ENCODE peak calls at places on chromosomes 11 and 22, in seven cellular contexts. K is fibroblast of pulmonary artery; T is heart right ventricle; W is astrocyte; M is CD8-positive, alpha-beta T cell; Z is mucosa of descending colon; P is AG10803. Y is an unnamed sample.

GRCh38 chr22:44396727-44397722 is 84.3 kb upstream of the SHISAL1 start:
- DNase-seq in M (no peak), W (no peak), T (no peak), Z (peak), K (no peak), P (no peak), Y (no peak)

GRCh38 chr11:100869328-100869727 is 182.2 kb downstream of the ARHGAP42 start:
- DNase-seq in W (no peak), P (no peak), Z (no peak), M (no peak), K (no peak), T (no peak), Y (no peak)

GRCh38 chr22:47550524-47551437 is 788.3 kb downstream of the TBC1D22A start:
- DNase-seq in P (no peak), K (no peak), M (peak), Z (no peak), W (no peak), T (no peak), Y (no peak)

GRCh38 chr22:32708835-32709234 is 92.7 kb upstream of the TIMP3 start:
- DNase-seq in W (no peak), T (no peak), P (peak), M (no peak), K (no peak), Z (no peak), Y (no peak)

GRCh38 chr22:49203091-49203862 is 624.4 kb downstream of the BRD1 start:
- DNase-seq in Z (no peak), M (peak), T (no peak), P (no peak), K (no peak), W (no peak), Y (no peak)

GRCh38 chr11:87859583-87859982 is 315.7 kb downstream of the RAB38 start:
- DNase-seq in W (peak), P (no peak), T (no peak), Z (no peak), K (peak), M (no peak), Y (peak)

GRCh38 chr11:29119116-29119515 is 897.7 kb downstream of the KCNA4 start:
- DNase-seq in Z (no peak), T (no peak), M (no peak), W (peak), P (no peak), K (peak), Y (peak)

GRCh38 chr11:83521647-83522596 is 235.8 kb upstream of the CCDC90B start:
- DNase-seq in Z (no peak), K (no peak), P (peak), W (no peak), T (no peak), M (no peak), Y (peak)

GRCh38 chr11:62266558-62266957 is 3.4 kb upstream of the SCGB2A2 start:
- DNase-seq in P (no peak), K (peak), T (no peak), M (no peak), W (peak), Z (no peak), Y (peak)

GRCh38 chr11:13118194-13118593 is 109.1 kb downstream of the RASSF10 start:
- DNase-seq in Z (no peak), M (no peak), W (peak), T (no peak), P (peak), K (peak), Y (peak)

GRCh38 chr22:22027955-22028354 is 45.4 kb upstream of the TOP3B start:
- DNase-seq in P (no peak), W (no peak), M (no peak), K (no peak), T (no peak), Z (no peak), Y (no peak)

GRCh38 chr11:128373011-128373410 is 214.3 kb downstream of the ETS1 start:
- DNase-seq in Z (no peak), T (no peak), W (no peak), M (no peak), P (peak), K (no peak), Y (no peak)

GRCh38 chr11:74971424-74971823 is 17.3 kb upstream of the NEU3 start:
- DNase-seq in W (no peak), K (no peak), T (no peak), M (no peak), P (no peak), Z (no peak), Y (no peak)

GRCh38 chr11:27215471-27216267 is 147.3 kb downstream of the CCDC34 start:
- DNase-seq in P (no peak), K (peak), W (peak), M (no peak), Z (no peak), T (peak), Y (no peak)

GRCh38 chr11:22516136-22516535 is 109.5 kb downstream of the FANCF start:
- DNase-seq in P (no peak), W (no peak), M (no peak), T (no peak), K (no peak), Z (no peak), Y (no peak)

GRCh38 chr11:66725114-66725513 is 3.9 kb downstream of the SPTBN2 start:
- DNase-seq in K (no peak), Z (no peak), T (no peak), M (no peak), P (no peak), W (no peak), Y (no peak)

GRCh38 chr11:1082728-1083620 is 8.3 kb downstream of the MUC2 start:
- DNase-seq in W (no peak), M (no peak), Z (peak), K (no peak), T (no peak), P (no peak), Y (no peak)

GRCh38 chr11:124898711-124899110 is 1.0 kb upstream of the ROBO4 start:
- DNase-seq in T (peak), K (peak), P (peak), Z (no peak), W (no peak), M (no peak), Y (no peak)

GRCh38 chr11:76666830-76667229 is 3.7 kb downstream of the LRRC32 start:
- DNase-seq in K (no peak), T (no peak), M (no peak), Z (no peak), P (no peak), W (no peak), Y (no peak)

GRCh38 chr22:36775589-36775965 is 342 bp downstream of the IFT27 start:
- DNase-seq in K (peak), T (peak), Z (peak), W (no peak), M (no peak), P (peak), Y (no peak)

GRCh38 chr11:58334708-58335107 is 24.2 kb downstream of the OR5B17 start:
- DNase-seq in W (peak), Z (no peak), M (no peak), T (no peak), P (peak), K (peak), Y (peak)

GRCh38 chr11:106961518-106961917 is 56.8 kb downstream of the GUCY1A2 start:
- DNase-seq in P (peak), M (no peak), T (no peak), W (peak), K (peak), Z (no peak), Y (peak)

GRCh38 chr11:96168623-96169022 is 174.4 kb downstream of the MAML2 start:
- DNase-seq in Z (no peak), P (peak), M (no peak), T (peak), W (peak), K (peak), Y (peak)

GRCh38 chr11:63505857-63506528 is at the start of gene LGALS12:
- DNase-seq in W (peak), Z (no peak), T (no peak), P (no peak), K (peak), M (no peak), Y (no peak)

DNA sequence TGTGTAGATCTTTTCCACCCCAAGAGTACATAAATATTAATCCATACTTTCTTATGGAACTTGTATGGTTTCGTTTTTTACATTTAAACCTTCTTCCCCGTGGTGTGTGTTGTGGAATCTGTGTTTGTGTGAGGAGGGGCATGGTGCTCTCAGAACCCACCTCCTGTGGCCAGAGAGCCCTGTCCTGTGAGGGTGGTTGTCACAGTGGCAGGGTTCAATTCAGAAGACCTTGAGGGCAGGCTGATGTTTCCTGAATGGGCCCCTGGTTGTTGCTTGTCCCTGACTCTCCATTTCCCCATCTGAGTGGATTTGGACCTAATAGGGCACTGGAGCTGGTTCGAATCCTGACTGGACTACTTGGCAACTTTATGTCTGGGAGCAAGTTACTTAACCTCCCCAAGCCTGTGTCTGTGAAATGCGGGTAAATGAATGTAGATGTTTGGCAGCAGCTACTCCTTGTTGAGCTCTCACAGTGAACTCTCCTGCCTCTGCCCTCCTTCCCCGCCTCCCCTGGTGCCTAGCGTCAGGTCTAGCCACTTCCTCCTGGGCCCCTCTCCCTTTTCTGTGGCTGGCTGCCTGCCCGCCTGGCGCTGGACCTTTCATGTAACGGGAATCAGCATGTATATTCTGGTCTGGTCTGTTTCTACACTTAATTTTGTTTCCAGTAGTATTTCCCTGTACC is 7.3 kb downstream of the NEAT1 start:
- DNase-seq in K (peak), Z (peak), T (peak), M (peak), W (peak), P (peak), Y (peak)
- H3K4me3 ChIP-seq in K (peak), Z (no peak), T (peak), M (peak), W (peak), P (peak), Y (peak)

GRCh38 chr11:118696673-118697226 is 17.3 kb upstream of the TREH start:
- DNase-seq in Z (no peak), M (no peak), P (no peak), K (no peak), T (no peak), W (no peak), Y (no peak)
- TF ChIP-seq CTCF in Z (no peak), M (no peak), P (no peak), K (no peak), T (no peak), W (no peak), Y (no peak)

DNA sequence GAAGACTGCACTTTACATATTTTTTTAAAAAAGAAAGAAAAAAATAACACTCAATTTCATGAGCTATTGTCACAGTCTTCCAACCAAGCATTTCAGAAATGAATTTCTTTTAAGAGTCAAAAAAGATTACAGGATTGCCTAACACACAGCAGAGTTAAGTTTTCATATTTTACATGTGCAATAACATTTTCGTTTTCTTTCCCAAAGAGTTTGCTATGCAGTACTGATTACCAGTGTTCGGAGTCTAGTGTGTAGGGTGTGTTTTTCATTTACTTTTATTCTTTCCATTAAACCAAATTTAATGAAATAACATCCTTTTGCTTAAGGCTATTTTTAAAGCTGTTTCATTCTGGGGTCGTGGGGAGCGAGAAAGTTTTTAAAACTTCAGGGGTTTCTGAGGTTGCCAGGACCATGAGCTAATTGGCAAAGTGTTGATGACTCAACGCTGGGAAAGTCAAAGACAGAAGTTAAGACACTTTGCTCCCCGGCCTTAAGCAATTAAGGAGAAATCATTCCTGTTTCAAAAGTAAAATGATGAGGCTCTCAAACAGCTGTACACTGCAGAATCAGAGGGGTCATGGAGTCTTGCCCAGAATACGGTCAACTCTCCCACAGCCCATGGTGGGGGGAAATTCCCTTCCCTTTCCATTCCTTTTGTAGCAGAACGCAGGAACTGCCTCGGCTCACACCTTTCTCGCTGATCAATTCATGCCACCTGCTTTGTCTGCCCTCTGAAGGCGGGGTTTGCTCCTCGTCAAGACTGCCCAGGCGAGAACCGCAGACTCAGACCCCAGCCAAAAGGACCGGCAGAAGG is 53.0 kb downstream of the MN1 start:
- DNase-seq in W (peak), Z (no peak), T (no peak), M (no peak), K (peak), P (peak), Y (peak)
- H3K4me3 ChIP-seq in W (no peak), Z (no peak), T (no peak), M (no peak), K (peak), P (peak), Y (no peak)

DNA sequence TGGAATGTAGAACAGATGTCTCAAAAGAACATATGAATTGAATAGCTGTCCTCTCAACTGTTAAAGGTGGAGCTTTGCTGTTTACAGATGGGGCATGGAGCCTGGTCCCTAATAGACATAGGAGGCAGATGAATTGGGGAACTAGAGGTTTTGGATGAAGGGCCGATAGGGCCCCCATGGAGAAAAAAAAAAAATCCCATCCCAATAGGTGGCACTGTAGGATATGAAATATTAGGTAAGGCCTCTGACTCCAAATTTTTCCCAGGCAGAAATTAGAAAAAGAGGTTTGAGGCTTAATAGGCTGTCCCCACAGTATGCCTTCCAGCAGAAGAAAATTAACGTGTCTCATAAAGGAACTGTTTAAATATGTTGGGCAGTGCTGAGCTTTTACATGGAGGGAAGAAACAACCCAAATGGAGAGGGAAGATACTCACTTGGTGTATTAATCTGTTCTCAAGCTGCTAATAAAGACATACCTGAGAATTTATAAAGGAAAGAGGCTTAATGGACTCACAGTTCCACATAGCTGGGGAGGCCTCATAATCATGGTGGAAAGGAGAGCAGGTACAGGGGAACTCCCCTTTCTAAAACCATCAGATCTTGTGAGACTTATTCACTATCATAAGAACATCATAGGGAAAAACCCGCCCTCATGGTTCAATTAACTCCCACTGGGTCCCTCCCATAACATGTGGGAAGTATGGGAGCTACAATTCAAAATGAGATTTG is 30.1 kb upstream of the TMEM45B start:
- DNase-seq in T (no peak), P (no peak), K (peak), M (no peak), Z (no peak), W (no peak), Y (peak)
- TF ChIP-seq CTCF in T (peak), P (peak), K (peak), M (peak), Z (no peak), W (peak), Y (peak)

GRCh38 chr11:65653229-65654225 is 9.2 kb downstream of the RELA start:
- DNase-seq in Z (peak), T (no peak), M (no peak), W (no peak), P (no peak), K (peak), Y (no peak)
- H3K4me3 ChIP-seq in Z (peak), T (peak), M (peak), W (peak), P (peak), K (peak), Y (peak)

GRCh38 chr11:2572491-2573239 is 127.1 kb downstream of the KCNQ1OT1 start:
- DNase-seq in K (no peak), M (no peak), T (no peak), W (no peak), P (no peak), Z (peak), Y (no peak)
- TF ChIP-seq CTCF in K (no peak), M (no peak), T (no peak), W (no peak), P (no peak), Z (no peak), Y (no peak)

GRCh38 chr11:73217810-73218105 is 323 bp upstream of the P2RY2 start:
- DNase-seq in W (no peak), K (no peak), M (no peak), Z (no peak), P (no peak), T (no peak), Y (no peak)
- H3K4me3 ChIP-seq in W (peak), K (peak), M (no peak), Z (no peak), P (peak), T (peak), Y (peak)

GRCh38 chr11:115869780-115870431 is 365.7 kb upstream of the CADM1 start:
- DNase-seq in W (no peak), P (no peak), K (peak), T (no peak), M (no peak), Z (peak), Y (peak)
- TF ChIP-seq CTCF in W (peak), P (no peak), K (peak), T (peak), M (no peak), Z (no peak), Y (no peak)